ENCODE peak calls at places on chromosome 9, in four cellular contexts. G, L, H and I are unnamed samples.
A peak's percentile ranks its signal among the peaks of the same experiment; 100 is the strongest.

GRCh38 chr9:76369583-76369982 is 24.6 kb downstream of the RFK start:
- DNase-seq in H (peak; percentile 88), L (peak; percentile 92), G (no peak), I (peak; percentile 90)

GRCh38 chr9:18926513-18926912 is 106.5 kb downstream of the SAXO1 start:
- DNase-seq in G (no peak), L (no peak), H (no peak), I (no peak)

GRCh38 chr9:110278080-110278707 is 21.9 kb upstream of the TXN start:
- DNase-seq in H (peak; percentile 4), L (no peak), G (no peak), I (no peak)

GRCh38 chr9:16485575-16486321 is 384.7 kb downstream of the BNC2 start:
- DNase-seq in H (no peak), G (no peak), L (no peak), I (no peak)

GRCh38 chr9:101512116-101512515 is 21.5 kb upstream of the RNF20 start:
- DNase-seq in H (no peak), G (no peak), L (no peak), I (no peak)

GRCh38 chr9:86946712-86947145 is 577 bp downstream of the GAS1 start:
- DNase-seq in H (peak; percentile 30), G (peak; percentile 49), L (no peak), I (no peak)

GRCh38 chr9:127538849-127539258 is 73.2 kb upstream of the STXBP1 start:
- DNase-seq in L (no peak), H (no peak), G (no peak), I (no peak)

GRCh38 chr9:133520121-133520835 is 4.5 kb downstream of the MYMK start:
- DNase-seq in L (no peak), H (no peak), G (no peak), I (no peak)

GRCh38 chr9:97997330-97998276 is 14.5 kb downstream of the ANP32B start:
- DNase-seq in H (no peak), G (no peak), L (no peak), I (no peak)

GRCh38 chr9:84710701-84711397 is 41.3 kb downstream of the NTRK2 start:
- DNase-seq in G (peak; percentile 25), H (no peak), L (no peak), I (no peak)

GRCh38 chr9:98770717-98771116 is 25.6 kb downstream of the ANKS6 start:
- DNase-seq in G (no peak), H (no peak), L (no peak), I (no peak)

GRCh38 chr9:112175796-112176315 is 759 bp upstream of the SUSD1 start:
- DNase-seq in G (no peak), L (no peak), H (no peak), I (no peak)

GRCh38 chr9:130692365-130692764 is 1.2 kb upstream of the EXOSC2 start:
- DNase-seq in L (no peak), H (no peak), G (no peak), I (no peak)

GRCh38 chr9:92242115-92242778 is 51.2 kb downstream of the IARS1 start:
- DNase-seq in L (no peak), G (no peak), H (peak; percentile 91), I (peak; percentile 97)

GRCh38 chr9:133125706-133126696 is 5.0 kb upstream of the RALGDS start:
- DNase-seq in H (no peak), L (no peak), G (no peak), I (no peak)